ENCODE peak calls at places on chromosomes 3 and 15, in four cellular contexts. N, S, X and E are unnamed samples.
A peak's percentile ranks its signal among the peaks of the same experiment; 100 is the strongest.

GRCh38 chr15:71874245-71874644 is 63.9 kb downstream of the NR2E3 start:
- DNase-seq in N (no peak), S (no peak), X (peak; percentile 39), E (no peak)

GRCh38 chr15:62569460-62570404 is 404.6 kb upstream of the C2CD4B start:
- DNase-seq in N (no peak), S (peak; percentile 90), X (no peak), E (no peak)

GRCh38 chr3:16477054-16477453 is 36.4 kb downstream of the RFTN1 start:
- DNase-seq in N (no peak), X (no peak), S (no peak), E (no peak)

GRCh38 chr3:150599611-150600297 is 3.4 kb upstream of the SELENOT start:
- DNase-seq in S (no peak), X (peak; percentile 30), N (no peak), E (no peak)

GRCh38 chr3:98680723-98681122 is 82.4 kb upstream of the ST3GAL6 start:
- DNase-seq in X (no peak), S (peak; percentile 50), N (no peak), E (no peak)

GRCh38 chr3:177483182-177483967 is 286.1 kb upstream of the TBL1XR1 start:
- DNase-seq in S (no peak), X (no peak), N (no peak), E (no peak)

GRCh38 chr3:188788621-188789081 is 383.1 kb upstream of the TPRG1 start:
- DNase-seq in S (no peak), N (peak; percentile 27), X (no peak), E (no peak)

GRCh38 chr3:148991219-148992026 is at the start of gene GYG1:
- DNase-seq in S (peak; percentile 89), X (peak; percentile 88), N (peak; percentile 49), E (no peak)

GRCh38 chr3:49930241-49930690 is 655 bp upstream of the MON1A start:
- DNase-seq in X (no peak), S (no peak), N (no peak), E (no peak)

GRCh38 chr3:143482106-143483088 is 362.8 kb downstream of the CHST2 start:
- DNase-seq in S (no peak), N (no peak), X (no peak), E (no peak)

GRCh38 chr15:47194718-47195117 is 522.6 kb upstream of the SEMA6D start:
- DNase-seq in N (no peak), X (no peak), S (no peak), E (peak; percentile 3)

GRCh38 chr3:133301194-133301593 is 98.7 kb upstream of the BFSP2 start:
- DNase-seq in X (no peak), S (no peak), N (no peak), E (no peak)

GRCh38 chr3:149299938-149300791 is 33.3 kb downstream of the TM4SF18 start:
- DNase-seq in S (peak; percentile 95), N (no peak), X (no peak), E (no peak)

GRCh38 chr15:47374222-47374621 is 343.1 kb upstream of the SEMA6D start:
- DNase-seq in X (no peak), S (no peak), N (no peak), E (peak; percentile 1)

GRCh38 chr3:32621466-32621865 is 50.8 kb upstream of the DYNC1LI1 start:
- DNase-seq in X (no peak), N (no peak), S (no peak), E (no peak)

GRCh38 chr3:109362823-109363222 is 25.5 kb upstream of the DPPA4 start:
- DNase-seq in S (no peak), N (no peak), X (no peak), E (no peak)

GRCh38 chr3:81442758-81443456 is 318.5 kb downstream of the GBE1 start:
- DNase-seq in N (no peak), S (no peak), X (no peak), E (no peak)

GRCh38 chr3:103794656-103795055 is 1359.8 kb downstream of the ZPLD1 start:
- DNase-seq in N (no peak), X (no peak), S (no peak), E (no peak)

GRCh38 chr3:160633361-160634083 is 43.4 kb upstream of the ARL14 start:
- DNase-seq in N (no peak), X (no peak), S (no peak), E (no peak)

GRCh38 chr15:39828374-39828931 is 45.8 kb upstream of the FSIP1 start:
- DNase-seq in S (peak; percentile 11), X (no peak), N (no peak), E (no peak)

GRCh38 chr15:45631831-45632230 is 3.0 kb upstream of the SQOR start:
- DNase-seq in S (no peak), X (no peak), N (no peak), E (no peak)

GRCh38 chr15:33031324-33031736 is 163.2 kb downstream of the FMN1 start:
- DNase-seq in S (peak; percentile 16), X (no peak), N (no peak), E (no peak)

GRCh38 chr15:83310521-83311456 is 26.3 kb upstream of the BNC1 start:
- DNase-seq in N (no peak), S (no peak), X (no peak), E (no peak)

GRCh38 chr15:69561071-69561784 is 108.6 kb downstream of the RPLP1 start:
- DNase-seq in S (no peak), N (no peak), X (no peak), E (no peak)

GRCh38 chr3:36864180-36865053 is 80.4 kb downstream of the TRANK1 start:
- DNase-seq in S (no peak), N (no peak), X (no peak), E (no peak)

GRCh38 chr15:92909131-92909781 is 9.1 kb downstream of the CHD2 start:
- DNase-seq in N (no peak), X (no peak), S (no peak), E (no peak)

GRCh38 chr3:42590989-42591756 is 513 bp downstream of the SS18L2 start:
- DNase-seq in X (no peak), N (no peak), S (no peak), E (no peak)

GRCh38 chr3:140096037-140096436 is 161.1 kb downstream of the CLSTN2 start:
- DNase-seq in S (no peak), X (no peak), N (no peak), E (no peak)

GRCh38 chr3:64214697-64215018 is 10.6 kb downstream of the PRICKLE2 start:
- DNase-seq in X (no peak), S (no peak), N (no peak), E (no peak)

GRCh38 chr3:193870376-193871092 is 265.4 kb upstream of the HES1 start:
- DNase-seq in X (no peak), S (peak; percentile 44), N (no peak), E (no peak)

GRCh38 chr3:56132762-56133161 is 335.5 kb downstream of the ERC2 start:
- DNase-seq in N (no peak), S (no peak), X (no peak), E (no peak)

GRCh38 chr3:157282261-157283191 is 122.6 kb upstream of the CCNL1 start:
- DNase-seq in X (no peak), S (no peak), N (no peak), E (no peak)

GRCh38 chr15:74655424-74655823 is 39.8 kb downstream of the CLK3 start:
- DNase-seq in N (no peak), S (no peak), X (no peak), E (no peak)

GRCh38 chr15:64634576-64635485 is 140.6 kb downstream of the RBPMS2 start:
- DNase-seq in S (peak; percentile 33), X (peak; percentile 25), N (no peak), E (no peak)